ENCODE peak calls at places on chromosomes 4 and X, in six cellular contexts. B is choroid plexus epithelial cell, T is GM12864, F is neural crest cell, P is mesothelial cell of epicardium, O is chondrocyte. J is an unnamed sample.

GRCh38 chr4:187663076-187663475 is 332.5 kb upstream of the ZFP42 start:
- DNase-seq in T (no peak), F (no peak), B (peak), O (no peak), P (no peak), J (no peak)

GRCh38 chr4:25406081-25406692 is 29.1 kb downstream of the ANAPC4 start:
- DNase-seq in P (no peak), O (no peak), F (no peak), T (no peak), B (peak), J (no peak)

GRCh38 chr4:70559216-70559830 is 32.7 kb upstream of the AMBN start:
- DNase-seq in F (peak), O (no peak), B (peak), T (no peak), P (no peak), J (peak)

GRCh38 chr4:67122029-67122428 is 423.3 kb downstream of the CENPC start:
- DNase-seq in P (no peak), F (no peak), O (no peak), B (peak), T (no peak), J (no peak)

GRCh38 chr4:5888222-5888701 is 4.6 kb downstream of the CRMP1 start:
- DNase-seq in T (no peak), P (no peak), B (no peak), F (peak), O (no peak), J (no peak)

GRCh38 chrX:7216981-7217587 is 69.1 kb upstream of the PUDP start:
- DNase-seq in O (no peak), P (no peak), F (no peak), T (no peak), B (no peak), J (no peak)

GRCh38 chrX:16578218-16578617 is 71.7 kb upstream of the S100G start:
- DNase-seq in F (no peak), T (no peak), B (peak), O (no peak), P (no peak), J (no peak)

GRCh38 chrX:154380153-154380552 is 1.1 kb downstream of the EMD start:
- DNase-seq in P (no peak), F (no peak), O (no peak), B (no peak), T (no peak), J (no peak)

GRCh38 chrX:66731398-66731797 is 92.5 kb upstream of the EDA2R start:
- DNase-seq in T (no peak), B (peak), P (no peak), F (no peak), O (no peak), J (no peak)

GRCh38 chr4:152970102-152970820 is 34.1 kb downstream of the FHDC1 start:
- DNase-seq in B (peak), T (no peak), O (no peak), P (no peak), F (no peak), J (no peak)

GRCh38 chr4:184433258-184433892 is 41.0 kb downstream of the IRF2 start:
- DNase-seq in P (no peak), F (no peak), O (no peak), T (no peak), B (peak), J (no peak)

GRCh38 chr4:156800463-156800862 is 171.1 kb downstream of the PDGFC start:
- DNase-seq in O (no peak), T (no peak), B (no peak), P (no peak), F (no peak), J (no peak)

GRCh38 chrX:2500091-2500680 is 590 bp downstream of the DHRSX start:
- DNase-seq in O (no peak), B (peak), P (no peak), F (peak), T (no peak), J (peak)

GRCh38 chrX:80846247-80846646 is 36.6 kb upstream of the BRWD3 start:
- DNase-seq in P (no peak), O (no peak), T (no peak), F (no peak), B (no peak), J (no peak)

GRCh38 chrX:97609357-97609756 is 725.6 kb downstream of the RPA4 start:
- DNase-seq in F (no peak), O (no peak), P (no peak), B (no peak), T (no peak), J (no peak)

GRCh38 chrX:7921750-7922149 is 5.5 kb downstream of the PNPLA4 start:
- DNase-seq in O (no peak), B (no peak), T (no peak), P (no peak), F (no peak), J (no peak)

GRCh38 chr4:179071120-179071519 is 1628.9 kb upstream of the AGA start:
- DNase-seq in P (no peak), T (no peak), B (no peak), F (no peak), O (no peak), J (no peak)

GRCh38 chr4:22962186-22962786 is 269.5 kb downstream of the GBA3 start:
- DNase-seq in F (peak), P (no peak), B (peak), O (no peak), T (no peak), J (no peak)

GRCh38 chrX:7086384-7086783 is 61.1 kb upstream of the STS start:
- DNase-seq in F (no peak), T (no peak), O (no peak), P (no peak), B (no peak), J (no peak)

GRCh38 chr4:73589261-73589847 is 30.9 kb downstream of the RASSF6 start:
- DNase-seq in F (no peak), B (peak), O (no peak), T (no peak), P (no peak), J (no peak)

GRCh38 chr4:117783716-117784115 is 250.6 kb upstream of the NDST3 start:
- DNase-seq in O (no peak), P (no peak), T (no peak), F (no peak), B (peak), J (no peak)

GRCh38 chr4:124178449-124179021 is 534.0 kb downstream of the ANKRD50 start:
- DNase-seq in O (no peak), F (no peak), T (no peak), B (peak), P (no peak), J (no peak)

GRCh38 chr4:145099653-145100052 is 1.5 kb downstream of the ABCE1 start:
- DNase-seq in F (no peak), T (peak), P (no peak), B (no peak), O (no peak), J (no peak)

GRCh38 chrX:39903343-39903742 is 194.4 kb downstream of the BCOR start:
- DNase-seq in F (no peak), T (no peak), B (peak), P (no peak), O (no peak), J (no peak)

GRCh38 chr4:111501946-111502345 is 643.3 kb upstream of the FAM241A start:
- DNase-seq in B (no peak), T (no peak), O (no peak), F (no peak), P (no peak), J (no peak)

GRCh38 chr4:70624226-70624793 is 4.2 kb upstream of the ENAM start:
- DNase-seq in T (no peak), F (no peak), P (no peak), O (no peak), B (no peak), J (no peak)

GRCh38 chr4:99207069-99207743 is 11.8 kb downstream of the ADH6 start:
- DNase-seq in F (no peak), O (no peak), B (no peak), P (no peak), T (no peak), J (no peak)

GRCh38 chr4:99202094-99202493 is 17.0 kb downstream of the ADH6 start:
- DNase-seq in O (no peak), P (no peak), T (no peak), B (no peak), F (no peak), J (no peak)

GRCh38 chr4:99207911-99208718 is 10.9 kb downstream of the ADH6 start:
- DNase-seq in T (no peak), F (no peak), P (no peak), B (peak), O (no peak), J (no peak)

GRCh38 chr4:99202536-99202935 is 16.5 kb downstream of the ADH6 start:
- DNase-seq in O (no peak), B (peak), T (no peak), F (no peak), P (no peak), J (no peak)

GRCh38 chr4:99205104-99205979 is 13.7 kb downstream of the ADH6 start:
- DNase-seq in B (peak), T (no peak), O (no peak), P (no peak), F (no peak), J (no peak)
- TF ChIP-seq CTCF in B (peak), T (no peak), O (peak), P (no peak), F (peak), J (peak)

DNA sequence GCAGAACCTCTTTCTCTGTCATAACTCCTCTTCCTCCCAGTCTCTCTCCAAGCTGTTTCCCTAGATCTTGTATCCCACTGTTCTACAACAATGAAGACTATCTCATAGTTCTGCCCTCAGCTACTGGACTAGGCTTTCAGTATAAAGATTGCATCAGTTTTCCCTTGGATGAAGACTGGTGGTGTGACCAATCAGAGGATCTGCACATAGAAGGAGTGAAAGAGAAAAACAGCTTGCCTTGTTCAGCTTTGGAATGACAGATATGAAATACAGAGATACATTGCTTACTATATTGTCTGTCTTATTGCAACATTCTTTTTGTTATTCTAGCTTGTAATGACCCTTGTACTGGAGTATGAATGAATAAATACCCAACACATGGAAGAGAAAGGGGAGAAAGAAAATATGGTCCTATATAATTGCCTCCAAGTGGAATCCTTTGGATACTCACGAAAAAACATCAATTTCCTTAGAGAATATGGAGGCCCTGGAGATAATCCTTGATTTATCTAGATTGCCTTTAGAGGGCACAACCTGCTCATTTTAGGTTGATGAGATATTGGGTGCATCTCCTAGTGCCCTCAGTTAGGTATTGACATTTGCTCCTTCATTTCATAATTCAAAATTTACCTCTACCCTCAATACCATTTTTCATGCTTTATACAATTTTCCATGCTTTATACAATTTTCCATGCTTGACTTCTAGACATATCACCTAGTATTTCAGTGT is 395.8 kb downstream of the NAF1 start:
- DNase-seq in T (no peak), P (no peak), F (no peak), O (no peak), B (peak), J (no peak)
- TF ChIP-seq CTCF in T (no peak), P (no peak), F (no peak), O (no peak), B (no peak), J (no peak)

DNA sequence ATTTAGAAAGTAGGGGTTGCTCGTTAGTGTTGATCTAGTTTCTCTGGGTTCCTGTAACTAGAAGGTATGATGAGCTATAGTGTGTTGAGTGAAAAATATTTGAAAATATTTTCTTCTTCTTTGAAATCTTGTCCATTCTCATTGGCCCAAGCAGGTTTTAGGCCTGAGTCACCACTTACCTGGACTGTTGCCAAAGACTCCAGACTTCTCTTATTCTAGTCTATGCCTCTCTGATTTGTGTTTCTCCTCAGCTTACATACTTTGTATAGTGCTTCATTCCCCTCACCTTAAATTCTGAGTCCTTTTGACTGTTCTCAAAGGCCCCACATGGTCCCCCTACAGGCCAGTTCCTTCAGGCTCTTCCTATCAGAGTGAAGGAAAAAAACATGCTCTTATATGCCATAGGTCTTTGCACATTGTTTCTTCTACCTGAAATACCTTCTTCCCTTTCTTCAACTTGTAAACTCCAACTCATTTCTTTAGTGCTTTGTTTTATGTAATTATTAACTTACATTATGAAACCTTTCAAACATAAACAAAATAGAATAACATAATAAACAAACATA is 258.2 kb downstream of the PPP1R2C start:
- DNase-seq in B (peak), F (no peak), T (no peak), P (no peak), O (no peak), J (no peak)
- TF ChIP-seq CTCF in B (peak), F (peak), T (peak), P (no peak), O (peak), J (peak)

DNA sequence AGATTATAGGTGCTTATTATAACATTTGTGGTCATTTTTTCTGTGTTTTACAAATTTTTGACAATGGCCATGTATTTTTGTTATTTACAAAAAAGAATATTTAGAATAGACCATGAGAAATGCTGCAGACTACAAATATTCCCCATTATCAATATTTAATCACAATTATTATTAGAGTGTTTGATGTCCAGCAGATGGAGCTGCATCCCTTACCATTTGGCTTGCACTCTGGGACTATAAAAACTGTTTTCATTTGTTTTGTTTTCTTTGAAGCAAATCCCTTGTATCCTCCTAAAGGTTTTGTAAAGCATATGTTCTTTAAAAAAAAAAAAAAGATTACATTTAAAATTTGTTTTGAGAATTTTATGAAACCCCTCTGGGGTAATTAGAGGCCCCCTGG is 85.6 kb upstream of the CXorf66 start:
- DNase-seq in P (no peak), T (no peak), F (peak), O (no peak), B (peak), J (no peak)
- TF ChIP-seq CTCF in P (peak), T (no peak), F (peak), O (peak), B (peak), J (peak)

GRCh38 chrX:119948381-119948780 is 4.8 kb upstream of the NKAP start:
- DNase-seq in P (no peak), B (peak), F (no peak), O (no peak), T (no peak), J (no peak)
- TF ChIP-seq CTCF in P (no peak), B (peak), F (peak), O (peak), T (peak), J (peak)

GRCh38 chrX:77961063-77961462 is 8.4 kb downstream of the PGAM4 start:
- DNase-seq in O (no peak), B (no peak), T (no peak), P (no peak), F (no peak), J (no peak)
- TF ChIP-seq CTCF in O (no peak), B (no peak), T (no peak), P (no peak), F (no peak), J (no peak)

GRCh38 chrX:120769576-120770341 is 105.9 kb downstream of the CT47B1 start:
- DNase-seq in O (no peak), T (no peak), B (peak), P (no peak), F (no peak), J (no peak)
- TF ChIP-seq CTCF in O (peak), T (peak), B (peak), P (peak), F (peak), J (peak)

DNA sequence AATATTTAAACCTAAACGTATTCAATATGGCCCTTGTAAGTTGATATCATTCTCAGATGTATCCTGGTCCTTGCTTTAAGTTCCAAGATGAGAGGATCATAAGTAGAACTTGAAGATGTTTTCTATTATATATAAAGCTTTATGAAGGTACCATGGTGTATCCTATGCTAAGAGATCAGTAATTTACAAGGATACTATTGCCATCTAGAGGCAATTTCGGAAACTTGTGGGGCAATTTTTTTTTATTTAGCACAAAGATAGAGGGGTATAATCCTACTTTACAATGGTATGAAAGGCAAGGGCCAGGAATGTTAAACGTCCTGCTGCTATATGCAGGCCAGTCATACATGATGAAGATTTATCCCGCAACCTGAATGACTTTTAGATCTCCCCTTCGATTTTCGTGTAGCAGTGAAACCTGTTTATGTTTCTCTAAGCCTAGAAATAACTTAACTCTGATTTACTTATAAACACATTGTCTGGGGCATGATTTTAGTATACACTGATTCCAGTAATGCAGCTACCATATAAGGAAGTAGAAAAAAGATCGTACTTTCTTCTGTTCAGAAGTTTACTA is 2.5 kb downstream of the SLC25A31 start:
- DNase-seq in O (no peak), B (peak), P (no peak), F (no peak), T (peak), J (no peak)
- TF ChIP-seq CTCF in O (peak), B (peak), P (peak), F (peak), T (peak), J (peak)

DNA sequence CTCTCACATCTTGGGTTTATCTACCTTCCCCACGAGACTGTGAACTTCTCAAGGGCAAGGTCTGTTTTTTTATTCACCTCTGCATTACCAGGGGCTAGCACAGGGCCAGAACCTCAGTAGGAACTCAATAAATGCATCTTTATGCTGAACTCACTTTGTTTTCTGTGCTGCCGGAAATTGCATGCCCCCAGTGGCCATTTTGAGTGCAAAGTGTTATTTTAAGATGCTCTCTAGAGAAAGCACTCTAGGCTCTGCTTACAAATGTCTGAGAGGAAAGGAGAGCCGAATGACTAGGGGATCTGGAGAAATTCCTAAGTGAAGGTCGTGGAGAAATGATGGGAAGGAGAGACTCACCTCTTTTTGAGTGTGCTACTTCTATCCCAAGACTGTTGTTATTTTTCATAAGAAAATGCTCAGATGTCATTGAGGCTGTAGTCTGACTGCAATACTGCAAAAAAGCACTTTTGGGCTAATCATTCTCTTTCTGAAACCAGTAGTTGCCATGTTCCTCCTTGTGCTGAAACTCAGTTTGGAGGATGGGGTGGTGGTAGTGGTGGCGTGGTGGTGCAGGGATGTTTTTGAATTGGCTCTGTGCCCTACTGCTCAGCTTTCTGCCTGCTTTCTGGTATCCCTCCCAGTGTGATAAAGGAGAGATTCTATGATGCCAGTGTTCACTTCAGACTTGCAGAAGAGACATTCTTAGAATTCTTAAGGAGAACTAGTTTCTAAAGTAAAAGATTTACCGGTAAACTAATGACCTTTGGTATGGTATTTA is 41.3 kb downstream of the DOCK11 start:
- DNase-seq in O (no peak), P (no peak), F (no peak), B (peak), T (peak), J (no peak)
- TF ChIP-seq CTCF in O (peak), P (peak), F (peak), B (peak), T (peak), J (peak)

J was measured in progenitor cell of endocrine pancreas.